ENCODE peak calls at places on chromosomes 7 and 10, in ten cellular contexts. R is HL-60, L is HCT116, N is spleen, P is SK-N-SH, D is stomach, A is sigmoid colon, K is Panc1, S is transverse colon, G is prostate gland. E is an unnamed sample.
A peak's percentile ranks its signal among the peaks of the same experiment; 100 is the strongest.

GRCh38 chr10:124696446-124697392 is 47.5 kb downstream of the FAM53B start:
- DNase-seq in R (no peak), L (no peak), N (peak; percentile 73), P (no peak), D (no peak), A (no peak), K (no peak), S (no peak), G (no peak), E (no peak)

GRCh38 chr7:19852192-19852591 is 78.8 kb upstream of the TMEM196 start:
- DNase-seq in R (no peak), L (no peak), N (no peak), P (no peak), D (no peak), A (no peak), K (no peak), S (no peak), G (no peak), E (no peak)

GRCh38 chr10:44316187-44316921 is 68.5 kb downstream of the CXCL12 start:
- DNase-seq in R (no peak), L (peak; percentile 75), N (no peak), P (peak; percentile 55), D (no peak), A (no peak), K (no peak), S (no peak), G (no peak), E (no peak)

GRCh38 chr10:48251525-48252353 is 22.8 kb downstream of the FRMPD2 start:
- DNase-seq in R (no peak), L (no peak), N (no peak), P (no peak), D (peak; percentile 56), A (peak; percentile 56), K (no peak), S (peak; percentile 16), G (peak; percentile 65), E (no peak)

GRCh38 chr7:117319211-117319610 is 3.6 kb downstream of the WNT2 start:
- DNase-seq in R (no peak), L (no peak), N (no peak), P (no peak), D (no peak), A (no peak), K (no peak), S (no peak), G (no peak), E (no peak)

GRCh38 chr10:24463683-24464426 is 254.9 kb downstream of the KIAA1217 start:
- DNase-seq in R (no peak), L (no peak), N (no peak), P (no peak), D (peak; percentile 33), A (no peak), K (peak; percentile 87), S (peak; percentile 48), G (peak; percentile 61), E (peak; percentile 69)

GRCh38 chr7:136687693-136688322 is 180.6 kb upstream of the CHRM2 start:
- DNase-seq in R (peak; percentile 14), L (no peak), N (no peak), P (peak; percentile 33), D (no peak), A (no peak), K (peak; percentile 7), S (no peak), G (no peak), E (no peak)

GRCh38 chr10:69541463-69541862 is 31.8 kb downstream of the NEUROG3 start:
- DNase-seq in R (no peak), L (no peak), N (no peak), P (no peak), D (no peak), A (no peak), K (no peak), S (no peak), G (no peak), E (no peak)

GRCh38 chr10:11906714-11907113 is 83.6 kb downstream of the PROSER2 start:
- DNase-seq in R (peak; percentile 1), L (no peak), N (peak; percentile 50), P (no peak), D (no peak), A (no peak), K (no peak), S (no peak), G (no peak), E (no peak)

GRCh38 chr10:110176122-110176521 is 31.3 kb upstream of the MXI1 start:
- DNase-seq in R (peak; percentile 28), L (no peak), N (peak; percentile 65), P (no peak), D (no peak), A (no peak), K (no peak), S (no peak), G (no peak), E (no peak)

DNA sequence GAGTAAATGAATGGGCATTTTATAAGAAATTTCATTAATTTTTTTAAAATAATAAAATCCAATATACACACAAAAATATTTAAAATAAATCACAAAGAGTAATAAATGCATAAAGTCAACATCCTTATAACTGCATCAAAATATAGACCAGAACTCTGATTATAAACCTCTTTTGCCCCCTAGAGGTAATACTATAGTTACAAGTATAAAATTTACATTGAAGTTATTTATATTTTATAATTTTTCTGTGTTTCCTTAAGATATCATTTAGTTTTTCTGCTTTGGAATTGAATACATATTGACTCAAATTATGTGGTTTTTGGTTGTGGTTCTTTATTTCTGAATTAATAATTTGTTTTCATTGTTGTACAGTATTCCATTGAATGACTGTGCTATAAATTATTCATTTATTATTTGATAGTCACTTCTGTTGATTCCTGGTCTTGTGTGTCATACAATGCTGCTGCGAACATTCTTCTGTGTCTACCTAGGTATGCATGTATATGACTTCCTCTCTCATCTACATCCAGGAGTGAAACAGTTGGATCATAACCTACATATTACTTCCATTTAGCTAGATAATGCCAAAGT is 673.6 kb downstream of the IPMK start:
- DNase-seq in R (no peak), L (no peak), N (no peak), P (peak; percentile 11), D (no peak), A (no peak), K (no peak), S (no peak), G (no peak), E (no peak)
- TF ChIP-seq CTCF in R (no peak), L (no peak), N (no peak), P (peak; percentile 28), D (no peak), A (no peak), K (no peak), S (no peak), G (no peak), E (no peak)

DNA sequence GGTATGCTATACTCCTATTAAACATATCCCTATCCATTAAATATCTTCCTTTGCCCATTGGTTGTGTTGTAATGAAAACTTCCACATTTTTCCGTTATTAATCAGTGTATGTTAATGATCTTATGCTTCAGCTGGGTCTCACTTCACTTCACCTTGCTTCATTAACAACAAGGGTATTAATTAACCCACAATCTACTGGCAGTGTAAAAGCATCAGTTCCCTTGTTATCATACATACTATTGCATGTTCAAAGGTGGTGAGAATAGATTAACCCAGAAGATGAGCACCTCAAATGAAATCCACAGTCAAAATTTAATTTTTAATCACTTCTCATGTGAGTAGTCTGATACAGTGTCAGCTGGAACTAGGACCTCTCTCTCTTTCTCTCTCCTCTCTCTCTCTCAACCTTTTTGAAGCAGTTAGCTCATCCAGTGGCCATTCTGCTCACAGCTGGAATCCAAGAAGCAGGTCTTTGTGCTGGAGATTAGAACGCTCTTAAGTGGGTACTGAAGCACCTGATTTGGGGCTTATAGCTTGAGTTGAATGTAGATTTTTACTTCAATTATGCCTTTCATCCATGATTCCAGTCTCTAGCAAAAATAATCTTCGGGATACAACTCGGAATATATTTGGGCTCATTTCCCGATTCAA is 172.3 kb downstream of the RAPGEF5 start:
- DNase-seq in R (no peak), L (no peak), N (no peak), P (no peak), D (no peak), A (no peak), K (no peak), S (no peak), G (no peak), E (no peak)
- TF ChIP-seq POLR2AphosphoS5 in R (no peak), L (no peak), N (no peak), P (no peak), D (no peak), A (no peak), K (no peak), S (no peak), G (no peak), E (no peak)

GRCh38 chr7:77426052-77426404 is 9.9 kb upstream of the GSAP start:
- DNase-seq in R (no peak), L (no peak), N (no peak), P (no peak), D (no peak), A (no peak), K (no peak), S (no peak), G (no peak), E (no peak)
- H3K4me3 ChIP-seq in R (no peak overlapping the region), L (no peak overlapping the region), N (no peak overlapping the region), P (peak overlapping the region; percentile 19), D (no peak overlapping the region), A (peak overlapping the region; percentile 5), K (no peak overlapping the region), S (no peak overlapping the region), G (no peak overlapping the region), E (no peak overlapping the region)

DNA sequence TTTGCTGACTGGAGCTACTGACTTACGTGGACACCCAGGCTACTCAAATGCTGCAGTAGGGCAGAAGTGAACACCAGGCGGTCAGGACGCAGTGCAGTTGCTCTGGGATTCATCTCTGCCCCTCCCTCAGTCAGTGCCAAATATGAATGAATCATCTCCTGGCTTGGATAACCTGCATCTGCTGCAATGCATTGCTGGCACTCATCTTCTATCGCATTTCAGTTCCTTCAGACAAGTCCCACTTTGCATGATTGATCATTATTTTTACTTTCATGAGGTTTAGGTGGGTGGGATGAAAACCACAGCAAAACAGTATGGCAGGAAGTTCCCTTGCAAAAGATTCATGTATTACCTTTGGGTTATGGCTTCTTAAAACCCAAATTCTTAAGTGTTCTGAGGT is 224.6 kb upstream of the NRP1 start:
- DNase-seq in R (no peak), L (no peak), N (no peak), P (peak; percentile 14), D (no peak), A (peak; percentile 65), K (no peak), S (no peak), G (no peak), E (no peak)
- TF ChIP-seq CTCF in R (no peak), L (no peak), N (no peak), P (no peak), D (no peak), A (no peak), K (no peak), S (no peak), G (no peak), E (no peak)

GRCh38 chr10:93437946-93438795 is 44.0 kb downstream of the MYOF start:
- DNase-seq in R (no peak), L (no peak), N (no peak), P (no peak), D (no peak), A (no peak), K (no peak), S (no peak), G (no peak), E (no peak)
- TF ChIP-seq POLR2AphosphoS5 in R (no peak), L (no peak), N (no peak), P (no peak), D (no peak), A (no peak), K (no peak), S (no peak), G (no peak), E (no peak)

GRCh38 chr10:46541735-46542566 is 14.5 kb downstream of the GPRIN2 start:
- DNase-seq in R (no peak), L (no peak), N (peak; percentile 63), P (peak; percentile 35), D (peak; percentile 25), A (no peak), K (no peak), S (peak; percentile 11), G (no peak), E (no peak)
- H3K4me3 ChIP-seq in R (no peak overlapping the region), L (no peak overlapping the region), N (no peak overlapping the region), P (no peak overlapping the region), D (no peak overlapping the region), A (no peak overlapping the region), K (no peak overlapping the region), S (no peak overlapping the region), G (no peak overlapping the region), E (no peak overlapping the region)

E was measured in breast epithelium.